ENCODE peak calls at places on chromosomes 1 and 21, in eight cellular contexts. One of them, this sample, is unnamed.

GRCh38 chr1:11934295-11935039 is at the start of gene PLOD1:
- DNase-seq in T-helper 1 cell: peak
- DNase-seq in OCI-LY7: peak
- DNase-seq in activated T-cell treated with anti-CD3 and anti-CD28 coated beads, Interleukin-2, amount 50 U/mL, for 72 hours: peak
- DNase-seq in H9: peak
- DNase-seq in epithelial cell of prostate: no peak
- DNase-seq in tibial nerve: peak
- DNase-seq in cardiac fibroblast: peak
- DNase-seq in this sample: peak

GRCh38 chr1:152520561-152521090 is 6.3 kb downstream of the CRCT1 start:
- DNase-seq in H9: no peak
- DNase-seq in tibial nerve: no peak
- DNase-seq in OCI-LY7: no peak
- DNase-seq in T-helper 1 cell: no peak
- DNase-seq in epithelial cell of prostate: no peak
- DNase-seq in cardiac fibroblast: no peak
- DNase-seq in activated T-cell treated with anti-CD3 and anti-CD28 coated beads, Interleukin-2, amount 50 U/mL, for 72 hours: no peak
- DNase-seq in this sample: no peak

GRCh38 chr1:43366601-43367025 is 1.2 kb downstream of the ELOVL1 start:
- DNase-seq in tibial nerve: no peak
- DNase-seq in H9: no peak
- DNase-seq in epithelial cell of prostate: no peak
- DNase-seq in OCI-LY7: no peak
- DNase-seq in cardiac fibroblast: no peak
- DNase-seq in T-helper 1 cell: no peak
- DNase-seq in activated T-cell treated with anti-CD3 and anti-CD28 coated beads, Interleukin-2, amount 50 U/mL, for 72 hours: no peak
- DNase-seq in this sample: no peak

GRCh38 chr1:109846148-109846547 is 64.5 kb upstream of the CSF1 start:
- DNase-seq in cardiac fibroblast: no peak
- DNase-seq in activated T-cell treated with anti-CD3 and anti-CD28 coated beads, Interleukin-2, amount 50 U/mL, for 72 hours: no peak
- DNase-seq in H9: no peak
- DNase-seq in OCI-LY7: no peak
- DNase-seq in tibial nerve: no peak
- DNase-seq in T-helper 1 cell: no peak
- DNase-seq in epithelial cell of prostate: no peak
- DNase-seq in this sample: no peak

GRCh38 chr21:17467392-17467791 is 45.5 kb upstream of the CXADR start:
- DNase-seq in OCI-LY7: no peak
- DNase-seq in tibial nerve: no peak
- DNase-seq in cardiac fibroblast: no peak
- DNase-seq in T-helper 1 cell: no peak
- DNase-seq in epithelial cell of prostate: no peak
- DNase-seq in H9: no peak
- DNase-seq in activated T-cell treated with anti-CD3 and anti-CD28 coated beads, Interleukin-2, amount 50 U/mL, for 72 hours: no peak
- DNase-seq in this sample: no peak

GRCh38 chr1:11320153-11320936 is 47.3 kb downstream of the UBIAD1 start:
- DNase-seq in T-helper 1 cell: peak
- DNase-seq in H9: peak
- DNase-seq in activated T-cell treated with anti-CD3 and anti-CD28 coated beads, Interleukin-2, amount 50 U/mL, for 72 hours: peak
- DNase-seq in epithelial cell of prostate: no peak
- DNase-seq in cardiac fibroblast: no peak
- DNase-seq in tibial nerve: no peak
- DNase-seq in OCI-LY7: peak
- DNase-seq in this sample: peak

GRCh38 chr1:154342132-154342531 is 16.8 kb downstream of the ATP8B2 start:
- DNase-seq in H9: no peak
- DNase-seq in T-helper 1 cell: no peak
- DNase-seq in epithelial cell of prostate: no peak
- DNase-seq in activated T-cell treated with anti-CD3 and anti-CD28 coated beads, Interleukin-2, amount 50 U/mL, for 72 hours: no peak
- DNase-seq in OCI-LY7: no peak
- DNase-seq in cardiac fibroblast: no peak
- DNase-seq in tibial nerve: no peak
- DNase-seq in this sample: no peak

GRCh38 chr1:219317762-219318353 is 144.2 kb downstream of the LYPLAL1 start:
- DNase-seq in T-helper 1 cell: no peak
- DNase-seq in tibial nerve: no peak
- DNase-seq in cardiac fibroblast: peak
- DNase-seq in OCI-LY7: peak
- DNase-seq in H9: peak
- DNase-seq in epithelial cell of prostate: no peak
- DNase-seq in activated T-cell treated with anti-CD3 and anti-CD28 coated beads, Interleukin-2, amount 50 U/mL, for 72 hours: no peak
- DNase-seq in this sample: no peak

GRCh38 chr1:63774617-63775417 is 1.0 kb downstream of the ROR1 start:
- DNase-seq in T-helper 1 cell: no peak
- DNase-seq in epithelial cell of prostate: no peak
- DNase-seq in tibial nerve: peak
- DNase-seq in activated T-cell treated with anti-CD3 and anti-CD28 coated beads, Interleukin-2, amount 50 U/mL, for 72 hours: peak
- DNase-seq in cardiac fibroblast: peak
- DNase-seq in H9: peak
- DNase-seq in OCI-LY7: peak
- DNase-seq in this sample: no peak

GRCh38 chr21:15437873-15438272 is 291.9 kb upstream of the USP25 start:
- DNase-seq in epithelial cell of prostate: peak
- DNase-seq in H9: no peak
- DNase-seq in T-helper 1 cell: no peak
- DNase-seq in cardiac fibroblast: peak
- DNase-seq in tibial nerve: no peak
- DNase-seq in OCI-LY7: no peak
- DNase-seq in activated T-cell treated with anti-CD3 and anti-CD28 coated beads, Interleukin-2, amount 50 U/mL, for 72 hours: peak
- DNase-seq in this sample: no peak

GRCh38 chr1:158810311-158810710 is 20.8 kb upstream of the MNDA start:
- DNase-seq in H9: no peak
- DNase-seq in T-helper 1 cell: no peak
- DNase-seq in tibial nerve: no peak
- DNase-seq in OCI-LY7: no peak
- DNase-seq in activated T-cell treated with anti-CD3 and anti-CD28 coated beads, Interleukin-2, amount 50 U/mL, for 72 hours: no peak
- DNase-seq in epithelial cell of prostate: no peak
- DNase-seq in cardiac fibroblast: no peak
- DNase-seq in this sample: no peak

GRCh38 chr1:90902672-90903071 is 119.2 kb downstream of the ZNF644 start:
- DNase-seq in OCI-LY7: no peak
- DNase-seq in tibial nerve: no peak
- DNase-seq in activated T-cell treated with anti-CD3 and anti-CD28 coated beads, Interleukin-2, amount 50 U/mL, for 72 hours: no peak
- DNase-seq in H9: no peak
- DNase-seq in cardiac fibroblast: no peak
- DNase-seq in epithelial cell of prostate: no peak
- DNase-seq in T-helper 1 cell: no peak
- DNase-seq in this sample: no peak

GRCh38 chr1:236507022-236507700 is 16.6 kb upstream of the LGALS8 start:
- DNase-seq in H9: no peak
- DNase-seq in tibial nerve: no peak
- DNase-seq in OCI-LY7: no peak
- DNase-seq in T-helper 1 cell: no peak
- DNase-seq in cardiac fibroblast: peak
- DNase-seq in activated T-cell treated with anti-CD3 and anti-CD28 coated beads, Interleukin-2, amount 50 U/mL, for 72 hours: no peak
- DNase-seq in epithelial cell of prostate: no peak
- DNase-seq in this sample: no peak

GRCh38 chr1:50208296-50208695 is 99.6 kb downstream of the ELAVL4 start:
- DNase-seq in OCI-LY7: no peak
- DNase-seq in T-helper 1 cell: no peak
- DNase-seq in activated T-cell treated with anti-CD3 and anti-CD28 coated beads, Interleukin-2, amount 50 U/mL, for 72 hours: no peak
- DNase-seq in cardiac fibroblast: no peak
- DNase-seq in H9: no peak
- DNase-seq in epithelial cell of prostate: no peak
- DNase-seq in tibial nerve: no peak
- DNase-seq in this sample: no peak

GRCh38 chr21:45292399-45293213 is 4.9 kb upstream of the POFUT2 start:
- DNase-seq in H9: peak
- DNase-seq in cardiac fibroblast: peak
- DNase-seq in epithelial cell of prostate: no peak
- DNase-seq in OCI-LY7: peak
- DNase-seq in activated T-cell treated with anti-CD3 and anti-CD28 coated beads, Interleukin-2, amount 50 U/mL, for 72 hours: peak
- DNase-seq in tibial nerve: peak
- DNase-seq in T-helper 1 cell: peak
- DNase-seq in this sample: peak

GRCh38 chr1:26127235-26128163 is 15.9 kb downstream of the PDIK1L start:
- DNase-seq in OCI-LY7: no peak
- DNase-seq in activated T-cell treated with anti-CD3 and anti-CD28 coated beads, Interleukin-2, amount 50 U/mL, for 72 hours: no peak
- DNase-seq in epithelial cell of prostate: no peak
- DNase-seq in tibial nerve: no peak
- DNase-seq in T-helper 1 cell: no peak
- DNase-seq in cardiac fibroblast: peak
- DNase-seq in H9: peak
- DNase-seq in this sample: no peak